ENCODE peak calls at places on chromosomes 4 and X, in five cellular contexts. W, G, L, U and M are unnamed samples.
A peak's percentile ranks its signal among the peaks of the same experiment; 100 is the strongest.

GRCh38 chr4:126647320-126647719 is 985.4 kb upstream of the INTU start:
- DNase-seq in W (no peak), G (no peak), L (no peak), U (no peak), M (no peak)

GRCh38 chrX:2538016-2538415 is 37.2 kb upstream of the DHRSX start:
- DNase-seq in W (no peak), G (no peak), L (no peak), U (no peak), M (no peak)

GRCh38 chr4:126735294-126736132 is 897.2 kb upstream of the INTU start:
- DNase-seq in W (no peak), G (no peak), L (no peak), U (no peak), M (no peak)

GRCh38 chrX:74015379-74016019 is 288.5 kb upstream of the ZCCHC13 start:
- DNase-seq in W (no peak), G (peak; percentile 77), L (peak; percentile 85), U (peak; percentile 59), M (peak; percentile 59)

GRCh38 chr4:3717241-3717640 is 48.9 kb upstream of the ADRA2C start:
- DNase-seq in W (peak; percentile 30), G (no peak), L (no peak), U (no peak), M (no peak)

GRCh38 chr4:169225058-169225751 is 45.6 kb downstream of the SH3RF1 start:
- DNase-seq in W (no peak), G (no peak), L (peak; percentile 80), U (peak; percentile 91), M (no peak)

GRCh38 chr4:896630-897029 is 35.5 kb downstream of the GAK start:
- DNase-seq in W (no peak), G (no peak), L (no peak), U (no peak), M (no peak)

GRCh38 chr4:31089815-31090214 is 369.6 kb downstream of the PCDH7 start:
- DNase-seq in W (peak; percentile 49), G (no peak), L (peak; percentile 35), U (peak; percentile 63), M (no peak)

GRCh38 chr4:183541081-183542045 is 36.5 kb downstream of the ING2 start:
- DNase-seq in W (no peak), G (no peak), L (no peak), U (no peak), M (peak; percentile 33)

GRCh38 chr4:138262058-138262838 is 20.1 kb upstream of the SLC7A11 start:
- DNase-seq in W (no peak), G (no peak), L (no peak), U (no peak), M (no peak)

GRCh38 chr4:75698162-75698962 is 25.2 kb upstream of the G3BP2 start:
- DNase-seq in W (no peak), G (no peak), L (no peak), U (no peak), M (no peak)

GRCh38 chrX:103878466-103879151 is 46.6 kb upstream of the RAB9B start:
- DNase-seq in W (no peak), G (no peak), L (peak; percentile 52), U (peak; percentile 77), M (no peak)

GRCh38 chr4:3302164-3302785 is 9.5 kb downstream of the RGS12 start:
- DNase-seq in W (no peak), G (peak; percentile 57), L (no peak), U (no peak), M (no peak)

GRCh38 chrX:113551919-113552318 is 711.3 kb upstream of the AMOT start:
- DNase-seq in W (no peak), G (no peak), L (peak; percentile 62), U (no peak), M (no peak)

GRCh38 chr4:20831746-20832145 is 131.5 kb downstream of the PACRGL start:
- DNase-seq in W (no peak), G (no peak), L (no peak), U (no peak), M (no peak)

GRCh38 chr4:144894525-144894924 is 203.5 kb downstream of the ANAPC10 start:
- DNase-seq in W (peak; percentile 49), G (no peak), L (no peak), U (peak; percentile 87), M (no peak)

DNA sequence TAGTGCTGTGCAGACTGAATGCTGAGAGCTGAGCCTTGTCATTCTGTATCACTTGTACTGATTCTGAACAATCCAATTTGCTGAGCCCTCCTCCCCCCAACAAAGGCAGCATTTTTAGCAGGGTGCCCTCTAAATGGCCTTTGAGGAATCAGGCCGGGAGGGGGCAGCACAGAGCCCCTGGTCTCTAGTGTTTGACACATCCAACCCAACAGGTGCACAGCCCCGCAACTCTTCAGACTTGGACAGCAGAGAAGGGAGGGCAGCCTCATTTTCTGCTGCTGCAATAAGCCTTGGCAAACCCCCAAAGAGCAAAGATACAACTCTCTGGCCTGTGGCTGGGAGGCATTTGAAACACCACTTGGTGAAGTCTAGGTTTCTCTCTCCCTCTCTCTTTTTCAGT is 3.4 kb downstream of the ATP1B4 start:
- DNase-seq in W (peak; percentile 51), G (no peak), L (peak; percentile 42), U (no peak), M (peak; percentile 33)
- TF ChIP-seq CTCF in W (peak; percentile 37), G (no peak), L (peak; percentile 65), U (peak; percentile 38), M (peak; percentile 17)

GRCh38 chr4:73653695-73654106 is 33.5 kb upstream of the RASSF6 start:
- DNase-seq in W (peak; percentile 52), G (no peak), L (peak; percentile 18), U (peak; percentile 60), M (no peak)
- TF ChIP-seq CTCF in W (peak; percentile 52), G (peak; percentile 64), L (peak; percentile 41), U (peak; percentile 25), M (peak; percentile 63)

DNA sequence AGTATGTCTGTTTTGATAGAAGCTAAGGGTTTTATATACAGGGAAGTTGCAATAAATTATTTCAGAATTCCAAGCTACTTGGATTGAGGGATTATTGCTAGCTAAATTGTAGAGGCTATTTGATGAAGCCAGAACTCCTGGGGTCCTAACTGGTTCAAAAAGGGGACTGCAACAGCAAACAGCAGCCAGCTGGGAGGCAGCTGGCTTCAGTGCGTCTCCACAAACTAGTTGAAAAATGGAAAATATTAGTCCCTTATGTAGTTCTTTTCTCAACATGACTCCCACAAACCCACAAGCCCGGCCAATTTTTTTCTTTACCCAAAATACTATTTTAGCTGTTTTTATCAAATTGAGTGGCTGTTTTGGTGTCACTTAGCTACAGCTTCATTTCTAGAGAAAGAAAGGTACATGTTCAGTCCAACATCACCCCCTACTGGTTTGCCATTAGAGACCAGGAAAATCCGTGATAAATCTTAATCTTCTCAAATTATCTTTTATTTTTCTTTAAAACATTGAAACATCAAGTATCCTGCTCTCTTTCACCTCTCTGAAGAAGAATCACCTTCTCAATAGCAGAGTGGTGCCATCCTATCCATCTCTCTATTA is 97.2 kb downstream of the GUCY2F start:
- DNase-seq in W (no peak), G (no peak), L (peak; percentile 40), U (no peak), M (peak; percentile 8)
- TF ChIP-seq CTCF in W (peak; percentile 36), G (no peak), L (peak; percentile 59), U (peak; percentile 47), M (peak; percentile 78)

DNA sequence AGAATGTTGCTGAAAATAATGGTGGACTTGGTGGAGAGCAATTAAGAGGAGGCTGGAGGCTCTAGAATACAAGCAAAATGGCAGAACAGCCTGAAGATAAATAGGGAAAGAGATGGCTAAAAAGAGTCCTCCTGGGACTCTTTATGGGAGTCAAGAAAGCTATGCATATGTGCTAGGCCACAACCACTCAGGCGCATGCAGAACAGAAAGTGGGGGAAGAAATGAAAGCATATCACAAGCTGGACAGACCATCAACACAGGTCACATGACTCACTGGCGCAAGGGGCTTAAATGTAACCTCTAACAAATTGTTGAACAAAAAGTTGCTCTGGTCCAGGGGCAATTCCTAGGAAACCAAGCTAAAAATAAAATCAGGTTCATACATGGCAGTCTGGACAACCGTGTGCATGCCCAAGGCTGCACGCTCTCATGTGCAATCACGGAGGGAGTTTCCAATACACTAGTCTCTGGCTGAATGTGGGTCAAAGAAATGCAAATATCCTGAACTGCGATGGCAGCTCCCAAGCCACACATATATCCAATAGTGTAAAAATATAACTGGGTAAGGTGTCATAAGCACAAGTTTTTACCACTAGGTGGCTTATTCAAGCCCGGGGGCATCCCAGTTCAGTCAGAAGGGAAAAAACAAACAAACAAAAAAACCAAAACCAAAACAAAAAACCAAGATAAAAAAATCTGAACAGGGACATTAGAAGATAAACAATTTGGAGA is 45.4 kb downstream of the ZNF711 start:
- DNase-seq in W (no peak), G (no peak), L (no peak), U (no peak), M (no peak)
- TF ChIP-seq CTCF in W (no peak), G (no peak), L (peak; percentile 12), U (peak; percentile 8), M (no peak)

DNA sequence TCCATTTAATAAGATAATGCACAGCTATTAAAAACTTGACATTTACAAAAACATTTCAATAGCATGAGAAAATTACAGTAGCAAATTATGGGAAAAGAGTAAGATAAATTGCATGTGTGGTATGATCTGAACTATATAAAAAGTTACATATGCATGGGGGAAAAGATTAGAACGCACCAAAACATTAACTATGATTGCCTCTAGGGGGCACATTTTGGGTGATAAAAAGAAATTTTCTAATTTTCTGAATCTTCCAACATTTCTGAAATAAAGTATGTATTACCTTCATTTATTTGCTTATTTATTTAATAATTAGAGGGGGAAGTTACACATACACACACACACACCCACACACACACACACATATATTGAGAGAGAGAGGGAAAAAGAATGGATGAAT is 19.6 kb upstream of the KDM5C start:
- DNase-seq in W (no peak), G (no peak), L (no peak), U (no peak), M (no peak)
- TF ChIP-seq CTCF in W (no peak), G (no peak), L (peak; percentile 54), U (peak; percentile 20), M (no peak)

GRCh38 chrX:120452131-120452530 is 17.0 kb downstream of the LAMP2 start:
- DNase-seq in W (no peak), G (no peak), L (peak; percentile 56), U (no peak), M (peak; percentile 6)
- TF ChIP-seq CTCF in W (no peak), G (no peak), L (peak; percentile 64), U (peak; percentile 24), M (peak; percentile 25)